ENCODE peak calls at places on chromosomes 6 and 20, in eight cellular contexts. U is GM23338, P is brain microvascular endothelial cell, C is pancreas, J is uterus, K is AG04450, N is NB4, H is keratinocyte. T is an unnamed sample.
A peak's percentile ranks its signal among the peaks of the same experiment; 100 is the strongest.

GRCh38 chr20:21705466-21706344 is at the start of gene PAX1:
- DNase-seq in U (peak; percentile 52), P (no peak), C (no peak), J (no peak), K (no peak), N (no peak), H (no peak), T (no peak)

GRCh38 chr6:32852018-32852843 is 1.3 kb downstream of the TAP1 start:
- DNase-seq in U (peak; percentile 48), P (no peak), C (no peak), J (peak; percentile 58), K (no peak), N (peak; percentile 15), H (no peak), T (no peak)

GRCh38 chr6:30647802-30648460 is 998 bp downstream of the C6orf136 start:
- DNase-seq in U (no peak), P (no peak), C (no peak), J (no peak), K (no peak), N (peak; percentile 92), H (no peak), T (no peak)

GRCh38 chr20:58576590-58576944 is 61.4 kb upstream of the APCDD1L start:
- DNase-seq in U (no peak), P (no peak), C (no peak), J (no peak), K (no peak), N (no peak), H (no peak), T (no peak)

GRCh38 chr6:101397199-101397598 is 3.7 kb downstream of the GRIK2 start:
- DNase-seq in U (peak; percentile 81), P (no peak), C (no peak), J (no peak), K (no peak), N (peak; percentile 23), H (no peak), T (no peak)

GRCh38 chr6:37021356-37022129 is 16.1 kb downstream of the FGD2 start:
- DNase-seq in U (peak; percentile 76), P (peak; percentile 44), C (no peak), J (no peak), K (peak; percentile 33), N (peak; percentile 74), H (no peak), T (no peak)

GRCh38 chr6:28393912-28394662 is 5.5 kb downstream of the ZSCAN12 start:
- DNase-seq in U (peak; percentile 34), P (peak; percentile 7), C (no peak), J (no peak), K (no peak), N (peak; percentile 38), H (no peak), T (no peak)

GRCh38 chr6:73515204-73516101 is 5.4 kb downstream of the EEF1A1 start:
- DNase-seq in U (peak; percentile 72), P (no peak), C (peak; percentile 44), J (peak; percentile 25), K (peak; percentile 50), N (peak; percentile 84), H (no peak), T (peak; percentile 82)

GRCh38 chr6:39840781-39841180 is 48.6 kb downstream of the DAAM2 start:
- DNase-seq in U (no peak), P (no peak), C (no peak), J (no peak), K (no peak), N (no peak), H (no peak), T (no peak)

GRCh38 chr6:40583694-40584093 is 3.5 kb downstream of the LRFN2 start:
- DNase-seq in U (no peak), P (no peak), C (no peak), J (no peak), K (no peak), N (no peak), H (no peak), T (no peak)

GRCh38 chr20:53444386-53444785 is 149.3 kb downstream of the ZNF217 start:
- DNase-seq in U (no peak), P (no peak), C (no peak), J (peak; percentile 21), K (no peak), N (no peak), H (no peak), T (no peak)

GRCh38 chr20:19079536-19080299 is 132.7 kb upstream of the SLC24A3 start:
- DNase-seq in U (no peak), P (no peak), C (no peak), J (no peak), K (no peak), N (no peak), H (no peak), T (no peak)

GRCh38 chr6:2229039-2229438 is 16.4 kb downstream of the GMDS start:
- DNase-seq in U (no peak), P (no peak), C (no peak), J (no peak), K (no peak), N (no peak), H (no peak), T (no peak)

GRCh38 chr6:88629838-88630462 is 333.5 kb downstream of the RNGTT start:
- DNase-seq in U (peak; percentile 81), P (peak; percentile 2), C (no peak), J (no peak), K (no peak), N (peak; percentile 34), H (no peak), T (peak; percentile 63)

GRCh38 chr20:37552415-37552814 is 24.7 kb upstream of the BLCAP start:
- DNase-seq in U (no peak), P (peak; percentile 17), C (no peak), J (no peak), K (no peak), N (no peak), H (no peak), T (no peak)

GRCh38 chr6:143027058-143027457 is 33.6 kb upstream of the AIG1 start:
- DNase-seq in U (peak; percentile 82), P (peak; percentile 31), C (peak; percentile 19), J (peak; percentile 23), K (no peak), N (peak; percentile 56), H (no peak), T (no peak)

GRCh38 chr6:64680446-64680845 is 1026.6 kb downstream of the EYS start:
- DNase-seq in U (no peak), P (peak; percentile 7), C (no peak), J (no peak), K (no peak), N (no peak), H (no peak), T (peak; percentile 29)

GRCh38 chr20:7392551-7392950 is 547.7 kb downstream of the HAO1 start:
- DNase-seq in U (no peak), P (peak; percentile 5), C (no peak), J (no peak), K (no peak), N (no peak), H (no peak), T (peak; percentile 68)

DNA sequence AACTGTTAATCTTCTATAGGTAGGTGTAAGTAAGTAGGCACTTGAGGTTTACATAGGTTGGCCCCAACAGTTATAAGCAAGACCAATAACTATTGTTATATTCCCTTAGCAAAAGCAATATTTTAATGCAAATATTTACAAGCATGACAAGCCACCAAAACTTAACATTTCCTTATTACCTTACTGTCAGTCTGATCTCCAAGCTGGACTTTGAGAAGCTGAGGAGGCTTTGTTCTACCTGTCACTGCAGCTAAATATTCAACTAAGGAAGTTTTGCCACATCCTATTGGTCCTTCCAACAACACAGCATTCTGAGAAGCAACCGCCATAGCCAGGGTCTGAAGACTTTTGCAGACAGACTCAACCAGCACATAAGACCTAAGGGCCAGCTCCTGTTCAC is 29.6 kb downstream of the MDN1 start:
- DNase-seq in U (no peak), P (no peak), C (no peak), J (no peak), K (no peak), N (no peak), H (no peak), T (no peak)
- H3K4me3 ChIP-seq in U (no peak overlapping the region), P (no peak overlapping the region), C (no peak overlapping the region), J (no peak overlapping the region), K (no peak overlapping the region), N (no peak overlapping the region), H (no peak overlapping the region), T (no peak overlapping the region)

GRCh38 chr6:95279641-95280040 is 297.7 kb upstream of the MANEA start:
- DNase-seq in U (no peak), P (no peak), C (no peak), J (no peak), K (no peak), N (no peak), H (no peak), T (no peak)
- TF ChIP-seq CTCF in U (no peak), P (no peak), C (no peak), J (no peak), K (no peak), N (no peak), H (no peak), T (no peak)

DNA sequence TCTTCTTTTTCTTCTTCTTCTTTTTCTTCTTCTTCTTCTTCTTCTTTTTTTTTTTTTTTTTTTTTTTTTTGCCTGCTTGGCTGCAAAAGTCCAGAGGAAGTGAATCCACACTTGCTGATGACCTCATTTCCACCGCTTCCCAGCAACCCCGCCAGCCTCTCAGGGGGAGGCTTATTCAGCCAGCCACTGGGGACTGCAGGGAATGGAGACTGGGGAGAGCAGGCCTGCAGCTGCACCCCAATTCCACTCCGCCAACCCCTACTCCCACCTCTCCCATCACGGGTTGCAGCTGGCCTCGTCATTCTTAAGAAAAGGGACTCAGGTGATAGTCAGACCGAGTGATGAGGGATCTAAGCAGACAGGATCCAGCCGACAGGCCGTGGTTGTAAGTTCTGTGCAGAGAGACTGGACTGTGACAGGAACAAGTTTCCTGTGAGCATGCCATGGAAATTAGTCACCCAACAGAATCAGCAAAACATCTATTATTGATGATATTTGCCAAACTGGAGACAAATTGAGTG is 59.0 kb upstream of the QKI start:
- DNase-seq in U (no peak), P (peak; percentile 82), C (peak; percentile 52), J (peak; percentile 57), K (no peak), N (peak; percentile 88), H (no peak), T (no peak)
- H3K4me3 ChIP-seq in U (no peak overlapping the region), P (peak overlapping the region; percentile 31), C (no peak overlapping the region), J (no peak overlapping the region), K (no peak overlapping the region), N (peak overlapping the region; percentile 60), H (no peak overlapping the region), T (no peak overlapping the region)

GRCh38 chr6:116611020-116611419 is 5.3 kb upstream of the RSPH4A start:
- DNase-seq in U (peak; percentile 9), P (no peak), C (no peak), J (no peak), K (no peak), N (no peak), H (no peak), T (no peak)

GRCh38 chr6:116615937-116616756 is at the start of gene RSPH4A:
- DNase-seq in U (peak; percentile 99), P (peak; percentile 98), C (peak; percentile 95), J (peak; percentile 90), K (peak; percentile 79), N (peak; percentile 89), H (peak; percentile 23), T (peak; percentile 93)

DNA sequence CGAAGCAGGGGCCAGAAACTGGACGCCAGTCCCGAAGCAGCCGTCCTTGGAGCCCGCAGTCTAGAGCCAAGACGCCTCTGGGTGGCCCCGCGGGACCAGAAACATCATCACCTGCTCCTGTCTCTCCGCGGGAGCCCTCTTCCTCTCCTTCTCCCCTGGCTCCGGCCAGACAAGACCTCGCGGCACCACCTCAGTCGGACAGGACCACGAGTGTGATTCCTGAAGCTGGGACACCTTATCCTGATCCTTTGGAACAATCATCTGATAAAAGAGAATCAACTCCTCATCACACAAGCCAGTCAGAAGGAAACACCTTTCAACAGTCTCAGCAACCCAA is 446 bp downstream of the RSPH4A start:
- DNase-seq in U (peak; percentile 49), P (no peak), C (peak; percentile 25), J (no peak), K (no peak), N (peak; percentile 10), H (no peak), T (no peak)
- TF ChIP-seq CTCF in U (no peak), P (no peak), C (no peak), J (no peak), K (no peak), N (no peak), H (no peak), T (no peak)